ENCODE peak calls at places on chromosomes 3 and 15, in six cellular contexts. O is GM23338, J is BE2C, I is hepatocyte, E is fibroblast of pulmonary artery, N is astrocyte. F is an unnamed sample.

GRCh38 chr3:153350420-153350819 is 188.4 kb downstream of the RAP2B start:
- DNase-seq in O (no peak), J (no peak), E (peak), N (peak), I (peak), F (no peak)

GRCh38 chr3:41000471-41000870 is 198.8 kb upstream of the CTNNB1 start:
- DNase-seq in E (peak), O (no peak), I (no peak), J (no peak), N (peak), F (no peak)

GRCh38 chr3:190673157-190673556 is 159.3 kb downstream of the IL1RAP start:
- DNase-seq in J (no peak), N (peak), E (peak), I (no peak), O (no peak), F (no peak)

GRCh38 chr15:23074684-23075083 is 35.3 kb upstream of the TUBGCP5 start:
- DNase-seq in J (no peak), I (no peak), N (no peak), E (no peak), O (no peak), F (no peak)

GRCh38 chr15:26806161-26806560 is 33.3 kb upstream of the GABRB3 start:
- DNase-seq in J (no peak), E (no peak), I (peak), O (no peak), N (no peak), F (no peak)

GRCh38 chr3:24264748-24265158 is 229.9 kb downstream of the THRB start:
- DNase-seq in N (peak), I (peak), O (peak), J (peak), E (peak), F (no peak)

GRCh38 chr3:36178018-36178417 is 202.3 kb upstream of the STAC start:
- DNase-seq in I (no peak), O (no peak), N (no peak), J (no peak), E (no peak), F (no peak)

GRCh38 chr15:47409601-47410000 is 307.7 kb upstream of the SEMA6D start:
- DNase-seq in N (no peak), E (peak), J (no peak), I (no peak), O (no peak), F (no peak)

GRCh38 chr3:50124363-50125226 is 30.5 kb upstream of the SEMA3F start:
- DNase-seq in J (peak), I (no peak), O (peak), E (no peak), N (no peak), F (no peak)

GRCh38 chr3:67593761-67594234 is 60.6 kb downstream of the SUCLG2 start:
- DNase-seq in E (peak), N (peak), O (peak), I (no peak), J (peak), F (peak)

GRCh38 chr15:67505675-67506572 is 15.0 kb upstream of the C15orf61 start:
- DNase-seq in I (no peak), N (no peak), E (no peak), J (no peak), O (no peak), F (no peak)

GRCh38 chr3:129732200-129732876 is 125.9 kb upstream of the PLXND1 start:
- DNase-seq in E (no peak), J (no peak), O (peak), N (peak), I (no peak), F (no peak)

GRCh38 chr3:161149529-161149928 is 44.4 kb upstream of the B3GALNT1 start:
- DNase-seq in J (peak), N (peak), E (peak), O (no peak), I (no peak), F (no peak)

GRCh38 chr15:74817370-74817737 is 4.7 kb downstream of the LMAN1L start:
- DNase-seq in O (no peak), E (peak), I (peak), J (peak), N (no peak), F (peak)

GRCh38 chr3:52039846-52040245 is 16.5 kb downstream of the DUSP7 start:
- DNase-seq in O (no peak), J (no peak), I (peak), N (peak), E (peak), F (no peak)

GRCh38 chr15:101063212-101063611 is 144.1 kb downstream of the LRRK1 start:
- DNase-seq in I (no peak), J (no peak), O (no peak), E (no peak), N (no peak), F (peak)

GRCh38 chr3:30826381-30827061 is 67.9 kb downstream of the GADL1 start:
- DNase-seq in O (no peak), N (peak), I (no peak), J (no peak), E (peak), F (no peak)

GRCh38 chr15:57375827-57376694 is at the start of gene CGNL1:
- DNase-seq in J (peak), N (no peak), E (peak), O (peak), I (peak), F (peak)

GRCh38 chr3:153429821-153430220 is 267.8 kb downstream of the RAP2B start:
- DNase-seq in E (peak), I (no peak), N (no peak), O (no peak), J (no peak), F (no peak)

GRCh38 chr3:120436523-120437050 is 14.2 kb downstream of the FSTL1 start:
- DNase-seq in E (no peak), N (no peak), I (no peak), J (no peak), O (peak), F (no peak)

GRCh38 chr15:86611392-86612040 is 531.8 kb downstream of the AGBL1 start:
- DNase-seq in O (peak), I (peak), J (no peak), N (peak), E (no peak), F (no peak)

GRCh38 chr15:62545392-62546227 is 380.5 kb upstream of the C2CD4B start:
- DNase-seq in J (no peak), N (peak), O (no peak), I (no peak), E (peak), F (no peak)

GRCh38 chr15:87917480-87917879 is 339.1 kb downstream of the NTRK3 start:
- DNase-seq in J (no peak), N (no peak), E (no peak), O (no peak), I (no peak), F (no peak)

GRCh38 chr3:67783281-67784250 is 129.2 kb upstream of the SUCLG2 start:
- DNase-seq in N (no peak), J (no peak), I (no peak), O (no peak), E (no peak), F (no peak)

GRCh38 chr3:107590786-107591185 is 68.0 kb downstream of the BBX start:
- DNase-seq in O (no peak), J (no peak), E (no peak), I (no peak), N (no peak), F (no peak)

GRCh38 chr3:150061288-150062018 is 90.8 kb upstream of the PFN2 start:
- DNase-seq in O (no peak), N (no peak), J (no peak), I (no peak), E (no peak), F (no peak)

GRCh38 chr15:51706347-51706746 is 25.0 kb downstream of the SCG3 start:
- DNase-seq in O (no peak), J (peak), N (peak), E (no peak), I (no peak), F (no peak)

GRCh38 chr3:70108072-70108471 is 108.5 kb downstream of the SAMMSON start:
- DNase-seq in E (peak), O (peak), J (peak), N (no peak), I (peak), F (peak)

GRCh38 chr3:128689060-128689459 is 36.9 kb upstream of the RAB7A start:
- DNase-seq in I (no peak), N (no peak), E (no peak), J (no peak), O (no peak), F (no peak)

GRCh38 chr3:36653095-36653494 is 111.3 kb downstream of the DCLK3 start:
- DNase-seq in N (peak), J (no peak), O (no peak), E (peak), I (peak), F (no peak)

GRCh38 chr15:46394463-46394862 is 759.6 kb downstream of the SQOR start:
- DNase-seq in I (no peak), O (peak), J (no peak), E (no peak), N (no peak), F (no peak)

GRCh38 chr3:149806171-149806778 is 6.7 kb upstream of the RNF13 start:
- DNase-seq in E (no peak), J (no peak), N (no peak), O (no peak), I (no peak), F (no peak)

GRCh38 chr3:152745677-152746076 is 89.3 kb upstream of the P2RY1 start:
- DNase-seq in O (peak), N (no peak), J (no peak), I (no peak), E (no peak), F (peak)

GRCh38 chr3:40623567-40623966 is 98.8 kb downstream of the ZNF621 start:
- DNase-seq in I (no peak), N (peak), J (no peak), O (no peak), E (peak), F (no peak)

GRCh38 chr15:90388462-90389182 is 580 bp downstream of the IQGAP1 start:
- DNase-seq in N (peak), O (peak), I (peak), E (peak), J (peak), F (peak)

GRCh38 chr3:141414141-141414689 is 45.9 kb downstream of the ZBTB38 start:
- DNase-seq in N (peak), O (no peak), J (no peak), E (no peak), I (no peak), F (no peak)

GRCh38 chr3:192005989-192006388 is 545.0 kb downstream of the PYDC2 start:
- DNase-seq in N (no peak), E (peak), I (no peak), J (no peak), O (no peak), F (no peak)

GRCh38 chr15:72342385-72342784 is 22.4 kb upstream of the CELF6 start:
- DNase-seq in J (peak), N (no peak), E (peak), I (peak), O (peak), F (peak)

GRCh38 chr3:33439421-33440327 is 531 bp downstream of the UBP1 start:
- DNase-seq in J (peak), O (peak), N (peak), E (peak), I (peak), F (peak)

GRCh38 chr15:70427120-70427519 is 329.4 kb upstream of the TLE3 start:
- DNase-seq in J (no peak), E (peak), O (no peak), N (no peak), I (no peak), F (no peak)
- TF ChIP-seq CTCF in J (peak), E (peak), O (no peak), N (no peak), I (no peak), F (no peak)

DNA sequence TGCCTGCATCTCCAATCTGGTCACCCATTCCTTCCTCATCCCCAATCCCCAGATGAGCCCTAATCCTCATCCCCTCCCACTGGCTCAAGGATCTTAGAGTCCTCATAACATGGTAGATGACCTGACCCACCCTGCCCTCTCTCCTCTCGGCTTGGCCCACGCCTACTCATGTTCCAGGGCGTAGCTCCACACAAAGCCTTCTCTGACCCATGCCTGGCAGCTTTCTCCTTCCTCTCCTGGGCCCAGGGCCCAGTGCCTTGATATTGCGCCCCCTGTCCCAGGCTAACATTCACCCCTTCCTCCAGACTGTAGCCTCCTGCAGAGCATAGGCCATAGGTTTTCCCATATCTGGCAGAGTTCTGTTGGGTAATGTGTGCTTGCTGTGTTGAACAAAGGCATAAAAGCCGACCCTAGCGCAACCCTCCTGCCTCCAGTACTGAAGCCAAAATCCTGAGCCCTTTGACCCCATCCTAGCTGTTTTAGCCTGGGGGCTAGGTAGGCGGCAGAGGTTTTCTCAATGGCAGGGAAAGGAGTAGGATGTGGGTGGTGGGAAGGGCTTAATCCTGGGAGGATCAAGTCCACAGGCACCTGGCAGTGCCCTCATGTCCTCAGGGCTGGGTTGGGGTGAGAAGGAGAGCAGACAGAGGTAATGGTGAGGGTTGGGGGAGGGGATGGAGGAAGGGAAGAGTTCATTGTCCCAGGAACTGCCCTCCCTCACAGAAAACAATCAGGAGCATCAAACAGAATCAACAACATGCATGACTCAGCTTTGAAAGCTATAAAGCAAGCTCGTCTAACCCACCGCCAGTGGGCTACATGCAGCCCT is 35.5 kb downstream of the MESD start:
- DNase-seq in O (peak), N (no peak), E (no peak), I (no peak), J (no peak), F (peak)
- TF ChIP-seq CTCF in O (peak), N (no peak), E (no peak), I (no peak), J (no peak), F (no peak)

GRCh38 chr3:125148016-125148812 is 64.3 kb downstream of the SLC12A8 start:
- DNase-seq in N (no peak), O (no peak), J (no peak), E (no peak), I (no peak), F (no peak)
- TF ChIP-seq CTCF in N (no peak), O (no peak), J (no peak), E (no peak), I (no peak), F (no peak)

GRCh38 chr15:29465196-29465595 is 195.6 kb upstream of the NSMCE3 start:
- DNase-seq in E (no peak), J (no peak), N (no peak), O (no peak), I (no peak), F (no peak)

GRCh38 chr15:29465816-29466215 is 196.2 kb upstream of the NSMCE3 start:
- DNase-seq in E (no peak), O (no peak), J (no peak), N (no peak), I (no peak), F (no peak)

GRCh38 chr15:29457729-29458128 is 188.1 kb upstream of the NSMCE3 start:
- DNase-seq in N (no peak), E (peak), O (no peak), J (no peak), I (no peak), F (no peak)

GRCh38 chr15:29458361-29458760 is 188.7 kb upstream of the NSMCE3 start:
- DNase-seq in O (no peak), E (no peak), I (no peak), J (no peak), N (no peak), F (no peak)

GRCh38 chr15:29461877-29462276 is 192.3 kb upstream of the NSMCE3 start:
- DNase-seq in O (no peak), N (no peak), J (no peak), E (no peak), I (no peak), F (no peak)
- TF ChIP-seq CTCF in O (no peak), N (no peak), J (no peak), E (no peak), I (no peak), F (no peak)

DNA sequence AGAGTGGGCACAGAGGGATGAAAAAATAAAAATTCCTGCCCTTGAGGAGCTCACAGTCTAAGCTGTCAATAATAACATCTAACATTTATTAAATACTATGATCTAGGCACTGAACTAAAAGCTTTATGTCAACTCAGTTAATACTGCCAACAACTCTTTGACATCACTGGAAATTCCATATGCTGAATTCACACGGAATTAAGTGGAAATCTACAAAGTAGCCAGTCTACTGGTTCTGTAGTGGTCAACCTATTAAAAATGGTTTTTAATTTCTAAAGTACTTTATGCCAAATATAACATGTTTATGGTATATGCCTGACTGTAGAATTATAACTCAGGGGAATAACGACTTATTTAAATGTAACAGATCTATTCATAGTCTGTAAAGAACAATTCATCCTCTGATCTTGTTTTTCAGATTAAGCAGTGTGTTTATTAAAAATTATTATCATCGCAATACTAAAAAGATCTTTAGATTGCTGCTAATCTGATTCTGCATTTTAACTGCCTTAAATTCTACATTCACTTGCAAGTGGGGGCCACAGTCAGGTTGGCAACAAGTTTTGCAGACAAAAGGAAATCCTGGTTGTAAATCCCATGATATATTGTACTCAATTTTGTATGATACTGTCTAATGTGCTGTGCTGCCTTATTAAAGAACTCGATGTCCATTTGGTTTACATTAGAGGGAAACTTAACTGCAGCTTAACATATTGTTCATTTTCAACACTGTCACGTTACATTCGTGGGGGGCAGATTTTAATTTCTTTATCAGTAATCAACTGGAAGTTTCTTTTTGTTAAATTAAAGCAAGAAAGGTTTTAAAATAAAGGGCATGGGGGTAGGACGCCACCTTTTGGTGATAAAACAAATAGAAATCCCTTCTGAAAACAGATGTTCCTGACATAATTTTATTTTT is 2.6 kb upstream of the FOXP1 start:
- DNase-seq in J (no peak), N (peak), I (peak), O (peak), E (peak), F (no peak)
- TF ChIP-seq CTCF in J (peak), N (peak), I (peak), O (peak), E (peak), F (peak)

GRCh38 chr3:127254730-127255129 is 33.1 kb downstream of the PRR20G start:
- DNase-seq in I (no peak), N (no peak), O (peak), E (peak), J (peak), F (no peak)
- TF ChIP-seq CTCF in I (peak), N (peak), O (peak), E (peak), J (peak), F (peak)

DNA sequence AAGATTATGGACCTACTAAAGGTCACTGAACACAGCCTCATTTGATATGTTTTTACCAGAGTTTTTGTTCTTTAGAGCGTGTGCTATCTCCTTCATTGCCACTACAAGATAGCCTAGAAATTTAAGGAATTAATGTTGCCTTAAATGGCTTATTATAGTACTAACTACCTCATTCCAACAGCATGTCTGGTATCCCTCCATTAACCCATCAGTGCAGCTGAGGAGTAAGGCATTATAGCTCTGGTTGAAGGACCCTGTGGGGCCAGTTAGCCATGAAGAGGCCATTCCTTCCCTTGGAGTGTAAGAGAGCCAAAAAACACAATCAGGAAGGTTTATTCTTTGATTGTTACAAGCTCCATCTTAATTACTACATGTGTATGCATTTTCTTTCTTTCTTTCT is 2.3 kb upstream of the FAM43A start:
- DNase-seq in N (peak), E (peak), J (no peak), I (no peak), O (no peak), F (no peak)
- TF ChIP-seq CTCF in N (no peak), E (no peak), J (no peak), I (no peak), O (no peak), F (no peak)

GRCh38 chr15:81085898-81086297 is 48.2 kb upstream of the CFAP161 start:
- DNase-seq in E (no peak), J (no peak), N (no peak), I (no peak), O (no peak), F (no peak)

GRCh38 chr15:81087694-81088093 is 46.4 kb upstream of the CFAP161 start:
- DNase-seq in O (no peak), I (no peak), J (no peak), N (no peak), E (no peak), F (no peak)

GRCh38 chr15:81085213-81085612 is 48.9 kb upstream of the CFAP161 start:
- DNase-seq in O (no peak), I (no peak), E (no peak), N (no peak), J (no peak), F (no peak)

GRCh38 chr15:81087121-81087520 is 46.9 kb upstream of the CFAP161 start:
- DNase-seq in O (no peak), I (no peak), J (no peak), E (peak), N (no peak), F (no peak)

GRCh38 chr15:81088496-81088895 is 45.6 kb upstream of the CFAP161 start:
- DNase-seq in N (no peak), O (no peak), J (no peak), I (no peak), E (no peak), F (no peak)
- TF ChIP-seq CTCF in N (no peak), O (no peak), J (no peak), I (no peak), E (no peak), F (no peak)

GRCh38 chr3:139202226-139202958 is 141.4 kb upstream of the MRPS22 start:
- DNase-seq in I (peak), E (no peak), J (peak), O (peak), N (no peak), F (peak)
- TF ChIP-seq CTCF in I (peak), E (no peak), J (no peak), O (peak), N (no peak), F (peak)

F was measured in H9.